ENCODE peak calls at places on chromosomes 3 and 15, in eight cellular contexts. M is upper lobe of right lung; K is naive thymus-derived CD8-positive, alpha-beta T cell; E is T-helper 2 cell; Q is activated naive CD8-positive, alpha-beta T cell treated with anti-CD3 and anti-CD28 coated beads, Interleukin-2, amount 50 U/mL, for 16 hours; S is stimulated activated CD4-positive, alpha-beta T cell treated with anti-CD3 and anti-CD28 coated beads, Interleukin-2, amount 100 ng/mL, for 4 hours; D is activated CD8-positive, alpha-beta memory T cell treated with anti-CD3 and anti-CD28 coated beads for 24 hours; R is NCI-H774. I is an unnamed sample.

GRCh38 chr3:108125550-108126071 is 34.8 kb upstream of the CD47 start:
- DNase-seq in E (peak), S (peak), K (peak), M (no peak), R (peak), Q (peak), D (peak), I (no peak)

GRCh38 chr15:31024330-31024729 is 32.9 kb upstream of the MTMR10 start:
- DNase-seq in E (no peak), Q (no peak), M (no peak), K (no peak), R (no peak), D (no peak), S (no peak), I (no peak)

GRCh38 chr3:183548262-183548769 is 7.2 kb downstream of the KLHL6 start:
- DNase-seq in S (no peak), K (no peak), M (no peak), R (no peak), E (no peak), D (peak), Q (no peak), I (no peak)

GRCh38 chr15:43648649-43649429 is at the start of gene CATSPER2:
- DNase-seq in R (no peak), M (no peak), K (no peak), S (no peak), Q (no peak), D (no peak), E (no peak), I (no peak)

GRCh38 chr3:157532529-157533297 is 29.5 kb upstream of the VEPH1 start:
- DNase-seq in K (no peak), E (peak), Q (no peak), M (no peak), D (no peak), R (peak), S (no peak), I (no peak)

GRCh38 chr3:196821806-196822355 is 45.8 kb upstream of the SENP5 start:
- DNase-seq in Q (no peak), E (no peak), R (no peak), M (no peak), D (no peak), K (no peak), S (no peak), I (no peak)

GRCh38 chr3:176159796-176160195 is 1037.5 kb downstream of the TBL1XR1 start:
- DNase-seq in R (no peak), Q (no peak), M (no peak), D (no peak), S (no peak), E (no peak), K (no peak), I (no peak)

GRCh38 chr3:24688446-24689148 is 193.9 kb upstream of the THRB start:
- DNase-seq in M (no peak), E (no peak), D (no peak), R (no peak), K (no peak), Q (no peak), S (no peak), I (no peak)

GRCh38 chr15:50764331-50765201 is 940 bp downstream of the SPPL2A start:
- DNase-seq in R (no peak), K (no peak), D (peak), Q (peak), E (peak), S (peak), M (no peak), I (no peak)

GRCh38 chr3:144754076-144754783 is 782.6 kb downstream of the DIPK2A start:
- DNase-seq in Q (no peak), M (no peak), E (no peak), D (no peak), R (peak), K (no peak), S (no peak), I (no peak)

GRCh38 chr15:66369773-66370651 is 13.5 kb upstream of the TIPIN start:
- DNase-seq in K (no peak), S (no peak), Q (no peak), M (no peak), E (peak), D (peak), R (no peak), I (no peak)

GRCh38 chr15:31840849-31841476 is 189.4 kb upstream of the CHRNA7 start:
- DNase-seq in M (no peak), Q (no peak), K (no peak), S (no peak), D (no peak), R (no peak), E (no peak), I (no peak)

GRCh38 chr3:32321095-32321835 is 70.4 kb upstream of the CMTM7 start:
- DNase-seq in M (no peak), S (no peak), K (no peak), R (peak), D (no peak), Q (no peak), E (no peak), I (no peak)

GRCh38 chr3:131053021-131053420 is 26.3 kb downstream of the NEK11 start:
- DNase-seq in Q (no peak), E (no peak), M (no peak), R (no peak), S (no peak), K (no peak), D (no peak), I (no peak)

GRCh38 chr3:21704796-21705195 is 46.2 kb downstream of the ZNF385D start:
- DNase-seq in D (no peak), Q (no peak), K (no peak), E (no peak), R (no peak), M (no peak), S (no peak), I (no peak)

GRCh38 chr3:105996781-105997180 is 128.0 kb upstream of the CBLB start:
- DNase-seq in Q (no peak), S (no peak), E (no peak), D (no peak), K (no peak), M (no peak), R (no peak), I (no peak)

GRCh38 chr15:88604972-88605506 is 16.1 kb upstream of the AEN start:
- DNase-seq in K (no peak), D (no peak), R (peak), Q (no peak), M (no peak), S (no peak), E (no peak), I (no peak)

GRCh38 chr3:64316971-64317370 is 91.7 kb upstream of the PRICKLE2 start:
- DNase-seq in M (no peak), R (no peak), D (no peak), Q (no peak), E (no peak), S (no peak), K (no peak), I (no peak)

GRCh38 chr15:34890424-34890823 is 79.1 kb downstream of the AQR start:
- DNase-seq in Q (no peak), M (no peak), S (no peak), R (no peak), D (no peak), E (no peak), K (no peak), I (no peak)

GRCh38 chr15:34182942-34183341 is 27.0 kb downstream of the KATNBL1 start:
- DNase-seq in Q (no peak), R (no peak), S (no peak), D (no peak), K (no peak), M (no peak), E (no peak), I (no peak)

GRCh38 chr3:72890166-72890925 is 2.5 kb downstream of the GXYLT2 start:
- DNase-seq in S (no peak), Q (no peak), K (no peak), D (no peak), E (no peak), M (no peak), R (no peak), I (no peak)

GRCh38 chr3:53604232-53604631 is 109.8 kb downstream of the CACNA1D start:
- DNase-seq in S (no peak), E (no peak), R (no peak), Q (no peak), K (no peak), D (no peak), M (no peak), I (peak)

GRCh38 chr3:134449277-134449676 is 36.5 kb downstream of the ANAPC13 start:
- DNase-seq in D (peak), S (no peak), K (no peak), M (no peak), E (no peak), R (peak), Q (no peak), I (no peak)

GRCh38 chr3:14508966-14509795 is 31.0 kb downstream of the GRIP2 start:
- DNase-seq in D (peak), S (peak), M (peak), K (peak), Q (peak), R (peak), E (peak), I (no peak)

GRCh38 chr3:127170794-127171193 is 22.1 kb upstream of the PRR23E start:
- DNase-seq in E (no peak), R (peak), Q (no peak), D (no peak), M (peak), S (no peak), K (no peak), I (no peak)

GRCh38 chr3:136750922-136751258 is 1.3 kb downstream of the STAG1 start:
- DNase-seq in S (no peak), D (no peak), E (no peak), K (no peak), R (no peak), M (no peak), Q (no peak), I (no peak)